ENCODE peak calls at places on chromosomes 6 and 20, in four cellular contexts. One of them, this sample, is unnamed.
A peak's percentile ranks its signal among the peaks of the same experiment; 100 is the strongest.

GRCh38 chr20:44702776-44703175 is 12.4 kb upstream of the CCN5 start:
- DNase-seq in H9: no peak
- DNase-seq in neural crest cell: no peak
- DNase-seq in foreskin fibroblast: peak; percentile 95
- DNase-seq in this sample: peak; percentile 76

GRCh38 chr6:116859264-116859663 is 17.8 kb upstream of the RFX6 start:
- DNase-seq in foreskin fibroblast: no peak
- DNase-seq in neural crest cell: no peak
- DNase-seq in H9: no peak
- DNase-seq in this sample: no peak

GRCh38 chr6:161455848-161456247 is 182.0 kb upstream of the AGPAT4 start:
- DNase-seq in foreskin fibroblast: no peak
- DNase-seq in H9: no peak
- DNase-seq in neural crest cell: no peak
- DNase-seq in this sample: no peak

GRCh38 chr6:160919713-160920112 is 71.9 kb upstream of the MAP3K4 start:
- DNase-seq in foreskin fibroblast: peak; percentile 38
- DNase-seq in neural crest cell: no peak
- DNase-seq in H9: no peak
- DNase-seq in this sample: no peak

GRCh38 chr20:13029687-13030510 is 21.1 kb downstream of the SPTLC3 start:
- DNase-seq in neural crest cell: no peak
- DNase-seq in foreskin fibroblast: peak; percentile 94
- DNase-seq in H9: peak; percentile 33
- DNase-seq in this sample: no peak

GRCh38 chr6:164214066-164214465 is 799.5 kb downstream of the QKI start:
- DNase-seq in H9: no peak
- DNase-seq in foreskin fibroblast: no peak
- DNase-seq in neural crest cell: no peak
- DNase-seq in this sample: no peak

GRCh38 chr6:110296151-110297028 is 61.8 kb downstream of the METTL24 start:
- DNase-seq in neural crest cell: no peak
- DNase-seq in H9: no peak
- DNase-seq in foreskin fibroblast: no peak
- DNase-seq in this sample: no peak

GRCh38 chr20:31720486-31721407 is 1.9 kb downstream of the BCL2L1 start:
- DNase-seq in H9: no peak
- DNase-seq in neural crest cell: no peak
- DNase-seq in foreskin fibroblast: no peak
- DNase-seq in this sample: no peak

GRCh38 chr6:167513763-167514162 is 188.9 kb downstream of the TTLL2 start:
- DNase-seq in neural crest cell: no peak
- DNase-seq in foreskin fibroblast: no peak
- DNase-seq in H9: no peak
- DNase-seq in this sample: no peak

GRCh38 chr6:160226118-160226541 is 32.5 kb downstream of the SLC22A2 start:
- DNase-seq in H9: no peak
- DNase-seq in neural crest cell: no peak
- DNase-seq in foreskin fibroblast: no peak
- DNase-seq in this sample: no peak

GRCh38 chr6:153412519-153412918 is 281.4 kb upstream of the RGS17 start:
- DNase-seq in H9: no peak
- DNase-seq in neural crest cell: no peak
- DNase-seq in foreskin fibroblast: no peak
- DNase-seq in this sample: no peak

GRCh38 chr6:142841915-142842314 is 103.1 kb downstream of the HIVEP2 start:
- DNase-seq in foreskin fibroblast: no peak
- DNase-seq in neural crest cell: no peak
- DNase-seq in H9: no peak
- DNase-seq in this sample: no peak

GRCh38 chr6:151624900-151625536 is 131.2 kb downstream of the CCDC170 start:
- DNase-seq in H9: no peak
- DNase-seq in neural crest cell: no peak
- DNase-seq in foreskin fibroblast: no peak
- DNase-seq in this sample: no peak

GRCh38 chr20:47352332-47353223 is 3.9 kb downstream of the ZMYND8 start:
- DNase-seq in foreskin fibroblast: no peak
- DNase-seq in H9: no peak
- DNase-seq in neural crest cell: no peak
- DNase-seq in this sample: no peak

GRCh38 chr6:168201383-168201782 is 118.2 kb downstream of the DACT2 start:
- DNase-seq in H9: peak; percentile 69
- DNase-seq in foreskin fibroblast: no peak
- DNase-seq in neural crest cell: no peak
- DNase-seq in this sample: no peak

GRCh38 chr6:8764733-8765132 is 329.4 kb upstream of the SLC35B3 start:
- DNase-seq in foreskin fibroblast: no peak
- DNase-seq in H9: no peak
- DNase-seq in neural crest cell: no peak
- DNase-seq in this sample: no peak

GRCh38 chr20:35300469-35301262 is 8.4 kb upstream of the FAM83C start:
- DNase-seq in H9: no peak
- DNase-seq in foreskin fibroblast: no peak
- DNase-seq in neural crest cell: no peak
- DNase-seq in this sample: no peak

GRCh38 chr20:19903168-19903676 is 113.9 kb upstream of the NAA20 start:
- DNase-seq in foreskin fibroblast: no peak
- DNase-seq in H9: no peak
- DNase-seq in neural crest cell: no peak
- DNase-seq in this sample: peak; percentile 77

GRCh38 chr20:19895761-19896160 is 121.4 kb upstream of the NAA20 start:
- DNase-seq in foreskin fibroblast: no peak
- DNase-seq in neural crest cell: no peak
- DNase-seq in H9: no peak
- DNase-seq in this sample: no peak

GRCh38 chr20:19897891-19898290 is 119.3 kb upstream of the NAA20 start:
- DNase-seq in foreskin fibroblast: no peak
- DNase-seq in H9: no peak
- DNase-seq in neural crest cell: no peak
- DNase-seq in this sample: no peak

GRCh38 chr20:19901226-19901625 is 115.9 kb upstream of the NAA20 start:
- DNase-seq in foreskin fibroblast: no peak
- DNase-seq in H9: no peak
- DNase-seq in neural crest cell: no peak
- DNase-seq in this sample: no peak
- TF ChIP-seq CTCF in foreskin fibroblast: no peak
- TF ChIP-seq CTCF in H9: no peak
- TF ChIP-seq CTCF in neural crest cell: no peak
- TF ChIP-seq CTCF in this sample: no peak

GRCh38 chr6:38192486-38192885 is 373.0 kb downstream of the ZFAND3 start:
- DNase-seq in neural crest cell: no peak
- DNase-seq in H9: no peak
- DNase-seq in foreskin fibroblast: no peak
- DNase-seq in this sample: no peak

GRCh38 chr6:38193051-38193450 is 373.5 kb downstream of the ZFAND3 start:
- DNase-seq in neural crest cell: no peak
- DNase-seq in H9: peak; percentile 17
- DNase-seq in foreskin fibroblast: no peak
- DNase-seq in this sample: no peak

GRCh38 chr6:38192011-38192410 is 372.5 kb downstream of the ZFAND3 start:
- DNase-seq in neural crest cell: no peak
- DNase-seq in foreskin fibroblast: no peak
- DNase-seq in H9: no peak
- DNase-seq in this sample: no peak

GRCh38 chr6:38193486-38194281 is 374.2 kb downstream of the ZFAND3 start:
- DNase-seq in H9: no peak
- DNase-seq in foreskin fibroblast: no peak
- DNase-seq in neural crest cell: no peak
- DNase-seq in this sample: no peak

GRCh38 chr6:38191418-38191817 is 371.9 kb downstream of the ZFAND3 start:
- DNase-seq in H9: no peak
- DNase-seq in foreskin fibroblast: no peak
- DNase-seq in neural crest cell: no peak
- DNase-seq in this sample: no peak
- TF ChIP-seq CTCF in H9: no peak
- TF ChIP-seq CTCF in foreskin fibroblast: no peak
- TF ChIP-seq CTCF in neural crest cell: no peak
- TF ChIP-seq CTCF in this sample: no peak

GRCh38 chr20:8535403-8536003 is 403.4 kb downstream of the PLCB1 start:
- DNase-seq in foreskin fibroblast: no peak
- DNase-seq in neural crest cell: no peak
- DNase-seq in H9: no peak
- DNase-seq in this sample: peak; percentile 13
- TF ChIP-seq CTCF in foreskin fibroblast: peak; percentile 66
- TF ChIP-seq CTCF in neural crest cell: peak; percentile 65
- TF ChIP-seq CTCF in H9: peak; percentile 77
- TF ChIP-seq CTCF in this sample: peak; percentile 10

GRCh38 chr6:78513856-78514255 is 353.5 kb upstream of the IRAK1BP1 start:
- DNase-seq in H9: peak; percentile 49
- DNase-seq in neural crest cell: no peak
- DNase-seq in foreskin fibroblast: no peak
- DNase-seq in this sample: no peak

GRCh38 chr6:78505178-78505577 is 362.2 kb upstream of the IRAK1BP1 start:
- DNase-seq in H9: no peak
- DNase-seq in foreskin fibroblast: no peak
- DNase-seq in neural crest cell: no peak
- DNase-seq in this sample: no peak

DNA sequence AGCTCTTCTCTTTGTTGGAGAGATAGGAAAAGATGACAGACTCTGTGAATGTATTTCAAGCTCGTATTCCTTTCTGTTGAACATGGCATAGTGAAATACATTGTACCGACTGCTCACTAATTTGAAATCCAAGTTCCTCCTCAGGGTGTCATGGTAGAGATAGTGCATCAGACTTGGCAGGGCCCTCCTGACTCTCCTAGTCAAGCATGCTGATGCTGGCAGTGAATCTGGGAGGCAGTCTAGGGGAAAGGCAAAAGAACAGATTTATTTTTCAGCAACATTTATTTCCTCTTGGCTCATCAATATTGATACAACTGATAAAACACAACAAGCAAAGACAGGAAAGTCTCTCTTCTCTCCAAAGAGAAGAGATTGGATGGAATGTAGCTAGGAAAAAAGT is 356.3 kb upstream of the IRAK1BP1 start:
- DNase-seq in foreskin fibroblast: no peak
- DNase-seq in H9: no peak
- DNase-seq in neural crest cell: no peak
- DNase-seq in this sample: no peak
- TF ChIP-seq CTCF in foreskin fibroblast: no peak
- TF ChIP-seq CTCF in H9: no peak
- TF ChIP-seq CTCF in neural crest cell: no peak
- TF ChIP-seq CTCF in this sample: no peak

GRCh38 chr6:1314617-1315016 is 2.7 kb downstream of the FOXQ1 start:
- DNase-seq in neural crest cell: no peak
- DNase-seq in foreskin fibroblast: no peak
- DNase-seq in H9: no peak
- DNase-seq in this sample: no peak

GRCh38 chr6:1312444-1313363 is 806 bp downstream of the FOXQ1 start:
- DNase-seq in foreskin fibroblast: peak; percentile 32
- DNase-seq in neural crest cell: no peak
- DNase-seq in H9: peak; percentile 67
- DNase-seq in this sample: peak; percentile 42

GRCh38 chr6:1315201-1315559 is 3.3 kb downstream of the FOXQ1 start:
- DNase-seq in H9: no peak
- DNase-seq in neural crest cell: no peak
- DNase-seq in foreskin fibroblast: no peak
- DNase-seq in this sample: no peak

GRCh38 chr6:1313364-1313754 is 1.5 kb downstream of the FOXQ1 start:
- DNase-seq in neural crest cell: no peak
- DNase-seq in foreskin fibroblast: no peak
- DNase-seq in H9: no peak
- DNase-seq in this sample: peak; percentile 30

DNA sequence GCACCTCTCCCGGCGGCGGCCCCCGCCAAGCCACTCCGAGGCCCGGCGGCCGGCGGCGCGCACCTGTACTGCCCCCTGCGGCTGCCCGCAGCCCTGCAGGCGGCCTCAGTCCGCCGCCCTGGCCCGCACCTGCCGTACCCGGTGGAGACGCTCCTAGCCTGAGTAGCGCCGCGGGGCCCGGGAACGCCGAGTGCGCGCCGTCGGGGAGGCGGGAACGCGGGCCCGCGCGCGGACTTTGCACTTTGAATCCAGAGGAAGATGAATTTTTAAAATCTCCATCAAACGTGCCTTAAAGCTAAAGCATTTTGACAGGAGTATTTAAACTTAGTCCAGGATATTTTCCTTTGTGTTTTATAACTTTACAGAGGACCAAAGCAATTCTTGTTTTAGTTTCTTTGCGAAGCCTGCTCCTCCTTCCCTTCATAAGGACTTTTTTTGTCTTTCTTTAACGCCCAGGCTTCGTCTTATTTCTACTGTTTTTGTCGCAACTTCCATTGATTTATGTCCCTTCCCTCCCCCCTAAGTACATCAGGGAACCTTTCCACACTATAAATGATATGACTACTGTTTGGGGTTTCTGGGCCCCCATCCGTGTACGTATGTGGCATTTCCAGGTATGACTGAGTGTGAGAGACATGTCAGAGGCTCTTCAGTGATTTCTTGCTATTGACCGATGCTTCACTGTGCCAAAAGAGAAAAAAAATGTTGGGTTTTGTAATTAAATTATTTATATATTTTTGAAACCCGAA is 2.0 kb downstream of the FOXQ1 start:
- DNase-seq in neural crest cell: no peak
- DNase-seq in foreskin fibroblast: no peak
- DNase-seq in H9: peak; percentile 67
- DNase-seq in this sample: peak; percentile 56
- TF ChIP-seq CTCF in neural crest cell: peak; percentile 66
- TF ChIP-seq CTCF in foreskin fibroblast: peak; percentile 31
- TF ChIP-seq CTCF in H9: peak; percentile 65
- TF ChIP-seq CTCF in this sample: peak; percentile 20